ENCODE peak calls at places on chromosomes 3 and 15, in ten cellular contexts. Y, U, T, Q, A, N, B, E, S and X are unnamed samples.

GRCh38 chr3:193375614-193376013 is 2.9 kb downstream of the ATP13A5 start:
- DNase-seq in N (no peak), S (no peak), B (no peak), A (no peak), Q (no peak), Y (no peak), E (no peak), U (no peak), T (no peak), X (no peak)

GRCh38 chr3:188848947-188849346 is 322.8 kb upstream of the TPRG1 start:
- DNase-seq in N (no peak), Y (no peak), B (no peak), Q (no peak), S (no peak), E (no peak), T (no peak), U (no peak), A (no peak), X (no peak)

GRCh38 chr15:64143276-64143675 is 8.3 kb upstream of the SNX22 start:
- DNase-seq in E (no peak), U (no peak), A (no peak), B (no peak), Q (no peak), S (no peak), T (no peak), Y (no peak), N (no peak), X (no peak)

GRCh38 chr3:122948398-122948797 is 79.2 kb downstream of the SEMA5B start:
- DNase-seq in Y (no peak), T (no peak), B (no peak), S (no peak), U (no peak), Q (peak), E (no peak), A (no peak), N (no peak), X (peak)

GRCh38 chr3:58577269-58577821 is at the start of gene FAM107A:
- DNase-seq in Q (no peak), E (peak), A (peak), B (peak), N (no peak), T (no peak), Y (no peak), U (no peak), S (no peak), X (no peak)

GRCh38 chr3:23648326-23648964 is 157.3 kb upstream of the UBE2E1 start:
- DNase-seq in Q (no peak), B (no peak), E (peak), U (no peak), N (no peak), S (no peak), Y (no peak), A (peak), T (no peak), X (no peak)

GRCh38 chr15:69757186-69757585 is 304.6 kb downstream of the RPLP1 start:
- DNase-seq in T (no peak), Q (no peak), N (no peak), S (no peak), A (no peak), B (no peak), E (peak), Y (no peak), U (no peak), X (peak)

GRCh38 chr15:31498329-31498728 is 171.7 kb downstream of the KLF13 start:
- DNase-seq in Q (no peak), N (no peak), B (no peak), T (no peak), U (no peak), S (no peak), A (no peak), Y (no peak), E (no peak), X (no peak)

GRCh38 chr3:107208100-107208499 is 169.1 kb upstream of the CCDC54 start:
- DNase-seq in B (no peak), N (no peak), T (peak), S (no peak), Y (no peak), U (no peak), A (peak), E (peak), Q (no peak), X (peak)

GRCh38 chr3:81689617-81690016 is 71.8 kb downstream of the GBE1 start:
- DNase-seq in S (no peak), T (no peak), B (no peak), A (no peak), N (no peak), Q (no peak), U (no peak), Y (no peak), E (no peak), X (no peak)

GRCh38 chr3:30183421-30183820 is 423.0 kb upstream of the TGFBR2 start:
- DNase-seq in Q (no peak), E (no peak), S (no peak), N (no peak), Y (no peak), B (no peak), T (no peak), A (no peak), U (no peak), X (no peak)

GRCh38 chr3:180700941-180701340 is 21.7 kb upstream of the CCDC39 start:
- DNase-seq in T (no peak), A (no peak), B (no peak), Y (no peak), Q (no peak), N (no peak), S (no peak), E (no peak), U (no peak), X (no peak)

GRCh38 chr3:172191629-172192028 is 152.3 kb downstream of the FNDC3B start:
- DNase-seq in T (no peak), Y (no peak), E (no peak), B (no peak), Q (no peak), A (no peak), S (no peak), U (no peak), N (no peak), X (no peak)

GRCh38 chr15:71411538-71412482 is 296.5 kb downstream of the THSD4 start:
- DNase-seq in Y (no peak), A (no peak), S (no peak), N (no peak), U (no peak), E (peak), T (peak), Q (no peak), B (no peak), X (no peak)

GRCh38 chr3:119579366-119580147 is at the start of gene ADPRH:
- DNase-seq in B (peak), Y (peak), Q (no peak), U (peak), N (peak), A (peak), T (peak), S (peak), E (peak), X (peak)

GRCh38 chr15:94655249-94655648 is 423.9 kb downstream of the MCTP2 start:
- DNase-seq in N (no peak), Q (no peak), S (no peak), B (no peak), T (no peak), U (no peak), E (no peak), A (no peak), Y (no peak), X (no peak)

GRCh38 chr15:37094542-37095196 is 5.7 kb downstream of the MEIS2 start:
- DNase-seq in A (peak), Y (no peak), B (no peak), T (no peak), Q (no peak), U (no peak), N (no peak), E (peak), S (no peak), X (no peak)

GRCh38 chr15:69265347-69265955 is 33.3 kb upstream of the PAQR5 start:
- DNase-seq in Y (no peak), N (no peak), T (peak), S (no peak), U (no peak), B (no peak), Q (no peak), E (peak), A (no peak), X (peak)

GRCh38 chr3:126440709-126440995 is 35.0 kb downstream of the ZXDC start:
- DNase-seq in Y (no peak), S (no peak), N (no peak), B (no peak), Q (no peak), U (no peak), A (peak), E (no peak), T (no peak), X (no peak)

GRCh38 chr3:161423911-161424522 is 52.7 kb upstream of the SPTSSB start:
- DNase-seq in A (no peak), T (peak), U (no peak), N (peak), S (no peak), B (peak), Q (no peak), E (peak), Y (peak), X (peak)

GRCh38 chr15:65106011-65106590 is 8.9 kb downstream of the UBAP1L start:
- DNase-seq in T (no peak), B (no peak), S (no peak), Y (no peak), E (no peak), N (no peak), U (no peak), Q (no peak), A (no peak), X (no peak)

GRCh38 chr15:31328999-31329639 is 2.5 kb downstream of the KLF13 start:
- DNase-seq in A (no peak), N (no peak), Q (no peak), E (no peak), S (no peak), T (peak), B (peak), U (no peak), Y (no peak), X (no peak)

GRCh38 chr3:35744419-35744818 is 105.1 kb downstream of the ARPP21 start:
- DNase-seq in B (no peak), U (no peak), Y (no peak), N (no peak), S (no peak), A (no peak), T (no peak), E (no peak), Q (peak), X (no peak)

GRCh38 chr15:67004142-67004541 is 61.3 kb upstream of the SMAD3 start:
- DNase-seq in U (no peak), N (no peak), S (no peak), T (no peak), B (no peak), A (no peak), Q (no peak), Y (no peak), E (no peak), X (no peak)

GRCh38 chr3:48898383-48899234 is at the start of gene SLC25A20:
- DNase-seq in N (peak), A (peak), S (peak), Y (peak), T (peak), B (peak), Q (peak), E (peak), U (peak), X (peak)

GRCh38 chr15:56491110-56491722 is 26.3 kb upstream of the MNS1 start:
- DNase-seq in E (peak), B (peak), S (peak), N (peak), U (no peak), T (peak), Y (peak), A (peak), Q (peak), X (peak)

DNA sequence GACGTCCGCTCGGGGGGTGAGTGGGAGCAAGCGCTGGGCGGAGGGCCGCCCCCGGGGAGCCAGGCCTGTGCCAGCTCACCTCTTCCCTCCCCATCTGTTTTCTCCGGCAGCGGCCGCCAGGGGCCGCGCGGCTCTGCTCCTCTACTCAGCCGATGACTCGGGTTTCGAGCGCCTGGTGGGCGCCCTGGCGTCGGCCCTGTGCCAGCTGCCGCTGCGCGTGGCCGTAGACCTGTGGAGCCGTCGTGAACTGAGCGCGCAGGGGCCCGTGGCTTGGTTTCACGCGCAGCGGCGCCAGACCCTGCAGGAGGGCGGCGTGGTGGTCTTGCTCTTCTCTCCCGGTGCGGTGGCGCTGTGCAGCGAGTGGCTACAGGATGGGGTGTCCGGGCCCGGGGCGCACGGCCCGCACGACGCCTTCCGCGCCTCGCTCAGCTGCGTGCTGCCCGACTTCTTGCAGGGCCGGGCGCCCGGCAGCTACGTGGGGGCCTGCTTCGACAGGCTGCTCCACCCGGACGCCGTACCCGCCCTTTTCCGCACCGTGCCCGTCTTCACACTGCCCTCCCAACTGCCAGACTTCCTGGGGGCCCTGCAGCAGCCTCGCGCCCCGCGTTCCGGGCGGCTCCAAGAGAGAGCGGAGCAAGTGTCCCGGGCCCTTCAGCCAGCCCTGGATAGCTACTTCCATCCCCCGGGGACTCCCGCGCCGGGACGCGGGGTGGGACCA is 632 bp upstream of the CRELD1 start:
- DNase-seq in A (peak), N (peak), Y (peak), B (peak), U (peak), E (peak), Q (no peak), T (peak), S (peak), X (peak)
- TF ChIP-seq POLR2A in A (no peak), N (no peak), Y (no peak), B (no peak), U (no peak), E (no peak), Q (no peak), T (peak), S (no peak), X (peak)

DNA sequence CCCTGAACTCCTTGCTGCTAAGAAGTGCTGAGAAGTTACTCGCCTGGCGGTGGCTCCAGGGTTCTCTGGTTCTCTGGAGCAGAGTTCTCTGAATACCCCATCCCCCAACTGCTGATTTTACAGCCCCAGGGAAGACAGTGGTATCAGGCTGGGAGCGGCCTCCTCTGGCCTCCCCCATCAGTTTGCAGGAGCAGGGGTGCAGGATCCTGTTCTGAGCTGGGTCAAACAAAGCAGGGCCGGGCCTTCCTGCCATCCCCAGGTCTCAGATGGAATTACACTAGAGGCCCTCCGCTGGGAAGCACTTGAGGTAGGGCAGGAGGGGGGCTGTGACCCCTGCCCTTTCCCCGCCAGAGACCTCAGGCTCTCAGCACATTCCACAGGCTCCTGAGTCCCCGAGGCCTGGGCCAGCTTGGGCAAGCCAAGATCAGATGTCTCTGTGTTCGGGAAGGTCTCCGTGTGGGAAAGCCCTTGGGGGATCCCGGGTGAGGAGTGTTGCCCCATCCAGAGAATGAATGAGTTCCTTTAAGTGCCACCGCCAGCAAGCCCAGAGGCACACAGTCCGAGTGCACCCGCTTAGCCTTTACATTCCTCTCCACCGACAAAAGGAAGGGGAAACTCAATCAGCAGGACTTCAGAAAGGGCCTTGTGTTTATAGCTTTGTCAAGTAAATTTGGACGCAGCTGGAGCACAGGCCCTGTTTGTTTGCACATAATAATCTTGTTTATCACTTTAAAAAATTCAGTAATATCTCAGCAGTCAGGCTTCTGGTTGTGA is 150.0 kb downstream of the LRRK1 start:
- DNase-seq in B (no peak), S (no peak), Q (peak), T (no peak), E (peak), U (peak), Y (no peak), N (no peak), A (no peak), X (no peak)
- TF ChIP-seq POLR2A in B (no peak), S (no peak), Q (no peak), T (no peak), E (no peak), U (no peak), Y (no peak), N (no peak), A (no peak), X (no peak)

DNA sequence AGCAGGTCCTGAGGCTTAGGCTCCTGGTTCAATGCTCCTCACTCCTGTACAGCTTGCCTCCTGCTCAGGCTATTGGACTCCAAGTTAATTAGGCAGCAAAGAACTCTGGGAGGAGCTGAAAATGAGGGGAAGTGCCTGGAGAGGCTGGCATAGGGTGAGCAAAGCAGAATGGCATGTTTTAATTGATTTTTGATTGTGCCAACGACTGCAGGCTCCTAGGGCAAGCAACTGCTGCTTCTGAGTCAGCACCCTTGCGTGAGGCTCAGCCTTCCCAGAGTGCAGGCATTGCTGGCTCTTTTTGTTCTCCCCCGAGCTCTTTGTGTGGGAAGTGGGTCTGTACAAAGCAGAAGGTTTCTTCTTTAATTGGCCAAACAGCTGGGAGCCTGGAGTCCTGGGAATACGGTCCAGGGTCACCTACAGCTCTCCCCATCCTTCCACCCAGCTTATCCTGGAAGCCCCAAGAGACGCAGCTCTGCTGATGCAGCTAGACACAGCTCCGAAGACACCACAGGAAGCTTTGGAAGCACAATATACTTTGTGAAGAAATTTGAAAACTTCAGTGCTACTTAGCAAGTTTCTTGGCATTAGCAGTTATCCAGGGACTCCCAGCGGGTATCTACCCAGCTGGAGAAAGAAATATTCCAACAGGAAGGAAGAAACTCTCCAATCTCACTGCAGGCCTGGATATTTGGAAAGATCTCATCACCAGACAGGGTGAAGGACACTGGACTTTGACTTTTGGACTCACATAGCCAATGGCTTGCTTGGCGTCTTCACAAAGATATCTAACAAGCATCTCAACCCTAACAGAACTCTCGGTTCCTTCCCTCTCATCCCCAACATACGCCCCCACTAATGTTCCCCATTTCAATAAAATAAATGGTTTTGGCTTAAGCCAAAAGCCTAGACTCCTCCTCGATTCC is 76.8 kb downstream of the BDH1 start:
- DNase-seq in A (no peak), S (no peak), U (peak), N (no peak), Y (no peak), Q (no peak), T (no peak), E (no peak), B (no peak), X (peak)
- TF ChIP-seq POLR2A in A (no peak), S (no peak), U (peak), N (no peak), Y (no peak), Q (no peak), T (no peak), E (no peak), B (no peak), X (no peak)

DNA sequence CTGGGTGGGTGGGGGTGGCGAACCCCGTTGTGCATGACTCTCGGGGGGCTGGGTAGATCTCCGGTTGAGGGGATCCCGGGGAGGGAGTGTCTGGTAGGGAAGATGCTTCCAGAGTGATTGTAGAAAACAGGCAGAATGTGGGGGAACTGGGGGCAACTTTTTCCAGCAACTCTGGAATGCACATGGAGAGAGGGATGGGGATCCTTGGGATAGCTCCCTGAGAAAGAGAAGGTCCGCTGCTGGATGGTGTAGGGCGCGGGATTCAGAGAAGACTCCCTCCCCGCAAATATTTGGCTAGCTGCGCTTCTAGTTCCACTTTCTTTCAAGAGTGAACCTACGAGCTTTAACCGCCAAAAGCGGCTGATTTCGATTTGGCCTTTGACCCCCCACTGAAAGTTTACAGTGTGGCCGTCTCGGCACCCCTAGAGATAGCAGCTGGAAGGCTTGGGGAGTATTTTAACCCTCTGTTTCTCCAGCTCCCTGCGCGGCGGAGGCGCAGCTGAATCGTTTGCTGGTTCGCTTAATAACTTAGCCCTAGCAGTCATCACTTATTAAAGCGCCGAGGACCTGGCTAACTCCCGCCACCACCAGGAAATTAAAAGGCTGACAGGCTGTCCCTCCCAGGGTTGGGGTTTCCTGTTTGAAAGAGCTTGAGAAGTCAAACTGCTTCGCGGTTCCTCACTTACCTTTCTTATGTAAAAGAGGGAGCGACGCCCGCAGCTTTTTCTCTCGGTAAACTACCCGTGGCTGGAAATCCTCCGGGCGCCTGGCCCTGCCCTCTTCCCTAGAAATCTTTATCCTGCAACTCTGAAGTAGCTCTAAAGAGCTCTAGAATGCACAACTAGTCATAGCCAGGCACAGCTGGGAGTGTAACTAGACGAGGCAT is 1.2 kb downstream of the PHLDB2 start:
- DNase-seq in Q (peak), T (peak), Y (peak), N (peak), S (peak), B (no peak), E (peak), A (peak), U (peak), X (peak)
- TF ChIP-seq POLR2A in Q (no peak), T (no peak), Y (no peak), N (no peak), S (no peak), B (no peak), E (peak), A (peak), U (peak), X (no peak)